ENCODE peak calls at places on chromosome 5, in six cellular contexts. G, K, J, C, T and N are unnamed samples.

GRCh38 chr5:168987540-168988300 is 313.2 kb downstream of the SLIT3 start:
- DNase-seq in G (peak), C (peak), T (peak), J (peak), K (peak), N (peak)

GRCh38 chr5:178564386-178564785 is 25.8 kb downstream of the COL23A1 start:
- DNase-seq in J (no peak), K (no peak), T (no peak), C (no peak), G (peak), N (no peak)

GRCh38 chr5:87127426-87127825 is 140.3 kb upstream of the RASA1 start:
- DNase-seq in K (no peak), T (no peak), G (no peak), J (peak), C (no peak), N (no peak)

GRCh38 chr5:176389114-176389768 is 690 bp downstream of the HIGD2A start:
- DNase-seq in T (no peak), C (no peak), G (no peak), J (peak), K (no peak), N (no peak)

GRCh38 chr5:154236459-154237375 is 46.2 kb downstream of the GALNT10 start:
- DNase-seq in C (no peak), K (no peak), J (peak), T (no peak), G (peak), N (no peak)

GRCh38 chr5:126414874-126415502 is 8.2 kb upstream of the GRAMD2B start:
- DNase-seq in J (peak), G (no peak), K (no peak), C (peak), T (no peak), N (no peak)

GRCh38 chr5:132591140-132591539 is 34.4 kb downstream of the RAD50 start:
- DNase-seq in J (peak), T (no peak), K (peak), C (no peak), G (no peak), N (no peak)

GRCh38 chr5:154107729-154108128 is 69.0 kb downstream of the MFAP3 start:
- DNase-seq in J (no peak), C (no peak), G (peak), T (no peak), K (no peak), N (no peak)

GRCh38 chr5:30831605-30832004 is 361.9 kb upstream of the CDH6 start:
- DNase-seq in K (no peak), G (no peak), T (no peak), J (no peak), C (no peak), N (no peak)

GRCh38 chr5:134138416-134139376 is 24.2 kb downstream of the TCF7 start:
- DNase-seq in C (no peak), J (peak), K (no peak), G (no peak), T (no peak), N (peak)

GRCh38 chr5:139646912-139647391 is 1.2 kb upstream of the CXXC5 start:
- DNase-seq in C (peak), T (no peak), K (no peak), J (no peak), G (peak), N (no peak)

GRCh38 chr5:20041326-20041977 is 53.5 kb upstream of the CDH18 start:
- DNase-seq in K (no peak), G (no peak), T (no peak), C (no peak), J (peak), N (no peak)

GRCh38 chr5:53019320-53019719 is 30.2 kb downstream of the ITGA2 start:
- DNase-seq in C (no peak), J (peak), T (no peak), K (peak), G (no peak), N (no peak)

GRCh38 chr5:84381501-84382362 is 2.9 kb downstream of the EDIL3 start:
- DNase-seq in C (peak), K (no peak), T (no peak), G (no peak), J (no peak), N (no peak)

GRCh38 chr5:157339409-157339808 is 73.5 kb downstream of the CYFIP2 start:
- DNase-seq in K (no peak), T (no peak), J (no peak), C (no peak), G (no peak), N (no peak)

GRCh38 chr5:154487541-154487940 is 9.5 kb upstream of the HAND1 start:
- DNase-seq in T (no peak), G (no peak), K (no peak), J (no peak), C (no peak), N (peak)

DNA sequence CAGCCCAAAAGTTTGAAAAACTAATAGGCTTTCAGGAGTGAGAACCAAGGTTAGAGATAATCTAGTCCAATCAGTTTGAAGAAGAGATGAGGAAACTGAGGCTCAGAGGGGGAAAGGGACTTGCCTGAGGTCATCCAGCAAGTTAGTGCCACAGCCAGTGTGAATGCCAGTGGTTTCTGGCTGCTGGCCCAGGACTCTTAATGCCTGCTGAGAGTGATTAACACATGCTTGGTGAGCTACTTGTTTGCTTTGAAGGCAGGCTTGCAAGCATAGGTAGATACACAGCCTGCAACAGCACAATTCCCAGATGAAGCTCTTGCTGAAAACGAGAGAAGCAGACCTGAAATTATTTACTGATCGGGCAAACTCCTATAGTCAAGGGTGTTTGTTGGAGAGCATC is 591.6 kb upstream of the SGCD start:
- DNase-seq in J (no peak), G (no peak), K (no peak), T (no peak), C (no peak), N (no peak)
- TF ChIP-seq EZH2phosphoT487 in J (no peak), G (no peak), K (no peak), T (no peak), C (no peak), N (no peak)

DNA sequence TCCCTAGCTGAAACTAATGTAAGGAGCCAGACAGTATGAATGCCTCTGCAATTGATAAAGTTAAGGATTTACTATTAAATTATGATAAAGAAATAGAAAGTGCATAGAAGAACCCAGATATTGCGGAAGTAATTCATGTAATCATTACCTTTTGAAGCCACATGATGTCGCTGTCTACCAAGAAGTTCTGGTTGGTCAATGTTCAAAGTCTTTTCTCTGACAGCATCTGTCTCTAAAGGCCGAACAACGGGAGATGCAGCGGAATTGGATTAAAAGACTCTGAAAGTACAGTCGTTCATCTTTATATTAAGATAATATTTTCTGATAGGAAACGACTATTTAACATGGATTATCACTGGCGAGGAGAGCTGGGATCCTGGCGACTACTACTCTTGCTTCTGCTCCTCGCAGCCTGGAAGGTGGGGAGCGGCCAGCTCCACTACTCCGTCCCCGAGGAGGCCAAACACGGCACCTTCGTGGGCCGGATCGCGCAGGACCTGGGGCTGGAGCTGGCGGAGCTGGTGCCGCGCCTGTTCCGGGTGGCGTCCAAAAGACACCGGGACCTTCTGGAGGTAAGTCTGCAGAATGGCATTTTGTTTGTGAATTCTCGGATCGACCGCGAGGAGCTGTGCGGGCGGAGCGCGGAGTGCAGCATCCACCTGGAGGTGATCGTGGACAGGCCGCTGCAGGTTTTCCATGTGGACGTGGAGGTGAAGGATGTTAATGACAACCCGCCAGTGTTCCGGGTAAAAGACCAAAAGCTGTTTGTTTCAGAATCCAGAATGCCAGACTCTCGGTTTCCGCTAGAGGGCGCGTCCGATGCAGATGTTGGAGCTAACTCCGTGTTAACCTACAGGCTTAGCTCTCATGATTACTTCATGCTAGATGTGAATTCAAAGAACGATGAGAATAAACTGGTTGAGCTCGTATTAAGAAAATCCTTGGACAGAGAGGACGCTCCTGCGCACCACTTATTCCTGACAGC is at the start of gene PCDHA8:
- DNase-seq in K (peak), T (peak), J (peak), G (peak), C (no peak), N (peak)
- TF ChIP-seq EZH2phosphoT487 in K (no peak), T (no peak), J (no peak), G (no peak), C (no peak), N (no peak)

DNA sequence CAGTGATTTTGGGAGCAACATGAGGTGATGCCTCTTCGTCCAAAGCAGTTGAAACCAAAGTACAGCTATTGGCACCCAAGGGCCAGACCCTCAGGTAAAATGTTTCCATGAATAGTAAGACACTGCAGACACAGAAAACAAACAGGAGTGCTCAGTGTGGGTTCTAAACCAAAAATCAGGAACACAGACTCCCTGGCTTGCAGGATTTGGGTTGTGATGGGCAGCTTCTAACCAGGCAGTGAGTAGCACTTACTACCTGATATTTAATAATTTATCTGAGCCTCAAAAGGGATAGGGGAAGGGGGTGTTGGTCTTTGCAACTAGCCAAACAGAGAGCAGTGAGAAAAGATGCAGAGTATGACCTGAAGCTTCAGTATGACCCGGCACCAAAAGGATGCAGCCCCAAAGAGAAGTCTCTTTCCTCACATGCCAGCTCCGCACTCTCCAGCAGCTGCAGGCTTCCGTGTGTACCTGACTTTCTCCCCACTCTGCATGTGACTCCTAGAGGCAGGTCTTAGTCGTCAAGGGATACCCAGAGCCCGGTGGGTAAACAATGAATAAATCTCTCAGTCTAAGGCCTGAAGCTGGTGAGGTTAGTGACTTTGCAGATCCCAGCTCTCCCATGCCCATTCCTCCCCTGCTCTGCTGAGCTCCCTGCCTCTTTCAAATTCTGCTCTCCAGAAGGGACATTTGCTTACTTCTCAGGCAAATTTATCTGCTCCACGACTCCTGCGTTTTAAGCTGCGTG is 105.4 kb upstream of the SPOCK1 start:
- DNase-seq in J (peak), C (peak), K (no peak), T (no peak), G (peak), N (no peak)
- TF ChIP-seq EZH2phosphoT487 in J (no peak), C (no peak), K (no peak), T (no peak), G (no peak), N (no peak)

GRCh38 chr5:72141440-72142271 is 34.4 kb downstream of the MAP1B start:
- DNase-seq in C (peak), T (no peak), J (peak), G (no peak), K (no peak), N (no peak)

GRCh38 chr5:72137826-72138409 is 30.6 kb downstream of the MAP1B start:
- DNase-seq in G (no peak), T (peak), C (no peak), J (peak), K (peak), N (peak)

GRCh38 chr5:72140711-72141110 is 33.4 kb downstream of the MAP1B start:
- DNase-seq in J (peak), C (no peak), K (no peak), G (no peak), T (no peak), N (no peak)

GRCh38 chr5:72134226-72134625 is 27.0 kb downstream of the MAP1B start:
- DNase-seq in J (peak), G (peak), C (no peak), K (no peak), T (no peak), N (no peak)

DNA sequence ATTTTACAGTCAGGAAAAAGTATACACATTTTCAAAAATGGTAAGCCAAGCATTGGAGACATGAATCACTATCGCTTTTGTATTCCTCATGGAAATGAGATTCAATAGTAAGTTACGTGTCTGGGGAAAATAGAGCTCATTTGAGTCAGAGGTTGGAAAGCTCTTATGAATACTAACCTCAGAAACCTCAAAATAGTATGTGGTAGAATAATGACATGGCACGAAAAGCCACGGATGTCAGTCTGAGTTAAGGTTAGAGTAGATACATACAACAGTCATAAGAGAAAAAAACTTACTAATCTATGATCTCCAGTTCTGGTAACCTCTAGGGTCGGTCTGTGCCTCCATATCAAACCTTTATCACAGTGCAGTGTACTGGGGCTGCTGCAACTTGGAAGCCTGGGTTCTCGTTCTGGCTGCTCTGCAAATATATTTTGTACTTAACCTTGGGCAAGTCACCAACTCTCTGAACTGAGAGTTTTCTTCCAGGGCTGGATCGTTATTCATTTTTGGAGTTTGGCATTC is 31.7 kb downstream of the MAP1B start:
- DNase-seq in G (no peak), J (peak), K (no peak), T (no peak), C (no peak), N (no peak)
- TF ChIP-seq EZH2phosphoT487 in G (no peak), J (no peak), K (no peak), T (no peak), C (no peak), N (no peak)

GRCh38 chr5:25713259-25713658 is 1068.5 kb upstream of the CDH10 start:
- DNase-seq in K (no peak), G (peak), C (peak), T (no peak), J (peak), N (peak)
- TF ChIP-seq EZH2phosphoT487 in K (no peak), G (no peak), C (no peak), T (no peak), J (no peak), N (no peak)